ENCODE peak calls at places on chromosomes 16 and 17, in ten cellular contexts. E is PC-9, P is GM13977, O is hippocampal formation, W is RWPE2, H is NCI-H1092, I is cardiac muscle cell, V is glutamatergic neuron, A is Calu3, D is NCI-H524. N is an unnamed sample.

GRCh38 chr16:62256406-62256805 is 220.2 kb upstream of the CDH8 start:
- DNase-seq in E (no peak), P (no peak), O (no peak), W (no peak), H (no peak), I (no peak), V (no peak), A (no peak), D (no peak), N (no peak)

GRCh38 chr16:8572919-8573724 is 17.2 kb downstream of the TMEM114 start:
- DNase-seq in E (no peak), P (no peak), O (no peak), W (no peak), H (no peak), I (peak), V (peak), A (peak), D (no peak), N (no peak)

GRCh38 chr17:82943751-82944150 is 103.9 kb upstream of the ZNF750 start:
- DNase-seq in E (no peak), P (no peak), O (no peak), W (no peak), H (no peak), I (no peak), V (no peak), A (no peak), D (no peak), N (no peak)

GRCh38 chr17:17738901-17739300 is 57.6 kb downstream of the RAI1 start:
- DNase-seq in E (no peak), P (no peak), O (no peak), W (no peak), H (no peak), I (no peak), V (no peak), A (no peak), D (no peak), N (no peak)

GRCh38 chr16:69848635-69849545 is 86.8 kb downstream of the WWP2 start:
- DNase-seq in E (no peak), P (no peak), O (peak), W (no peak), H (no peak), I (peak), V (no peak), A (no peak), D (no peak), N (no peak)

GRCh38 chr17:46011711-46012505 is 12.9 kb downstream of the STH start:
- DNase-seq in E (no peak), P (no peak), O (no peak), W (no peak), H (no peak), I (no peak), V (no peak), A (no peak), D (no peak), N (no peak)

GRCh38 chr17:79711715-79712305 is 18.9 kb upstream of the ENPP7 start:
- DNase-seq in E (no peak), P (no peak), O (no peak), W (no peak), H (no peak), I (no peak), V (no peak), A (no peak), D (no peak), N (no peak)

GRCh38 chr16:79997257-79997656 is 396.7 kb upstream of the MAF start:
- DNase-seq in E (no peak), P (no peak), O (no peak), W (no peak), H (no peak), I (peak), V (peak), A (peak), D (no peak), N (no peak)

GRCh38 chr16:6863135-6863534 is 469.5 kb upstream of the RBFOX1 start:
- DNase-seq in E (no peak), P (no peak), O (no peak), W (no peak), H (no peak), I (no peak), V (no peak), A (no peak), D (no peak), N (no peak)

GRCh38 chr17:50882851-50883250 is 16.7 kb upstream of the TOB1 start:
- DNase-seq in E (peak), P (no peak), O (no peak), W (no peak), H (no peak), I (no peak), V (no peak), A (no peak), D (no peak), N (no peak)

GRCh38 chr16:17497648-17498047 is 26.9 kb upstream of the XYLT1 start:
- DNase-seq in E (no peak), P (no peak), O (no peak), W (no peak), H (no peak), I (no peak), V (no peak), A (no peak), D (no peak), N (no peak)

GRCh38 chr17:82370471-82371332 is 863 bp upstream of the UTS2R start:
- DNase-seq in E (no peak), P (no peak), O (no peak), W (no peak), H (no peak), I (no peak), V (no peak), A (no peak), D (no peak), N (peak)

GRCh38 chr17:28347261-28347891 is 10.0 kb downstream of the POLDIP2 start:
- DNase-seq in E (peak), P (no peak), O (no peak), W (no peak), H (no peak), I (no peak), V (no peak), A (peak), D (no peak), N (no peak)

GRCh38 chr17:15422392-15422957 is 44.9 kb downstream of the CDRT4 start:
- DNase-seq in E (no peak), P (no peak), O (no peak), W (no peak), H (no peak), I (no peak), V (no peak), A (no peak), D (no peak), N (no peak)

GRCh38 chr16:75479421-75479990 is 15.0 kb upstream of the TMEM170A start:
- DNase-seq in E (no peak), P (no peak), O (no peak), W (no peak), H (no peak), I (no peak), V (no peak), A (no peak), D (no peak), N (no peak)

GRCh38 chr17:68606451-68607307 is 5.5 kb upstream of the FAM20A start:
- DNase-seq in E (no peak), P (no peak), O (no peak), W (no peak), H (no peak), I (no peak), V (no peak), A (no peak), D (no peak), N (no peak)

GRCh38 chr16:3474136-3474779 is 21.0 kb downstream of the C16orf90 start:
- DNase-seq in E (no peak), P (no peak), O (no peak), W (no peak), H (no peak), I (no peak), V (no peak), A (no peak), D (no peak), N (no peak)

GRCh38 chr16:16127469-16128116 is 95.7 kb downstream of the ABCC6 start:
- DNase-seq in E (peak), P (peak), O (peak), W (no peak), H (peak), I (peak), V (peak), A (peak), D (peak), N (peak)

GRCh38 chr17:18229771-18230170 is 4.3 kb downstream of the LLGL1 start:
- DNase-seq in E (no peak), P (no peak), O (no peak), W (no peak), H (no peak), I (no peak), V (no peak), A (no peak), D (no peak), N (no peak)

GRCh38 chr17:78961571-78961970 is 18.2 kb downstream of the LGALS3BP start:
- DNase-seq in E (no peak), P (no peak), O (no peak), W (no peak), H (no peak), I (no peak), V (no peak), A (no peak), D (no peak), N (no peak)